ENCODE peak calls at places on chromosomes 7 and 10, in seven cellular contexts. M is HT-29; Y is GM04504; E is stimulated activated naive CD8-positive, alpha-beta T cell treated with anti-CD3 and anti-CD28 coated beads, Interleukin-15, amount 100 ng/mL, for 72 hours; S is stomach; K is CD8-positive, alpha-beta T cell; G is SJSA1. O is an unnamed sample.

GRCh38 chr10:33234779-33235178 is 99.7 kb downstream of the NRP1 start:
- DNase-seq in M (no peak), Y (no peak), E (no peak), S (no peak), K (no peak), G (no peak), O (no peak)

GRCh38 chr7:11155883-11156282 is 182.2 kb downstream of the PHF14 start:
- DNase-seq in M (no peak), Y (no peak), E (no peak), S (no peak), K (no peak), G (no peak), O (no peak)

GRCh38 chr7:134565643-134566136 is 16.8 kb downstream of the AKR1B15 start:
- DNase-seq in M (no peak), Y (no peak), E (no peak), S (no peak), K (no peak), G (no peak), O (no peak)

GRCh38 chr10:89138755-89139154 is 68.4 kb downstream of the CH25H start:
- DNase-seq in M (no peak), Y (no peak), E (no peak), S (no peak), K (no peak), G (no peak), O (no peak)

GRCh38 chr7:159109092-159110035 is 35.3 kb downstream of the VIPR2 start:
- DNase-seq in M (peak), Y (no peak), E (no peak), S (no peak), K (no peak), G (no peak), O (no peak)

GRCh38 chr10:108303149-108303548 is 1138.6 kb upstream of the SORCS1 start:
- DNase-seq in M (no peak), Y (no peak), E (no peak), S (no peak), K (no peak), G (no peak), O (no peak)

GRCh38 chr7:75798770-75799169 is 14.8 kb downstream of the CCL24 start:
- DNase-seq in M (no peak), Y (no peak), E (no peak), S (no peak), K (no peak), G (no peak), O (no peak)

GRCh38 chr10:47156873-47157272 is 143.1 kb upstream of the GDF10 start:
- DNase-seq in M (no peak), Y (no peak), E (no peak), S (no peak), K (no peak), G (peak), O (no peak)

GRCh38 chr7:100602889-100603696 is 930 bp downstream of the PCOLCE start:
- DNase-seq in M (no peak), Y (peak), E (no peak), S (no peak), K (no peak), G (peak), O (no peak)

GRCh38 chr10:79367421-79368189 is 20.3 kb downstream of the PPIF start:
- DNase-seq in M (no peak), Y (no peak), E (no peak), S (no peak), K (no peak), G (no peak), O (no peak)

GRCh38 chr7:47905071-47905920 is 43.0 kb downstream of the PKD1L1 start:
- DNase-seq in M (no peak), Y (no peak), E (no peak), S (no peak), K (no peak), G (no peak), O (no peak)

GRCh38 chr10:79178614-79179403 is 110.0 kb downstream of the ZMIZ1 start:
- DNase-seq in M (no peak), Y (peak), E (no peak), S (no peak), K (no peak), G (peak), O (no peak)

GRCh38 chr10:129971381-129972144 is 7.5 kb upstream of the EBF3 start:
- DNase-seq in M (no peak), Y (no peak), E (peak), S (peak), K (no peak), G (no peak), O (peak)

GRCh38 chr7:101099969-101100781 is 14.9 kb downstream of the TRIM56 start:
- DNase-seq in M (peak), Y (peak), E (peak), S (peak), K (no peak), G (peak), O (peak)

GRCh38 chr10:87594864-87595263 is 64.8 kb upstream of the PAPSS2 start:
- DNase-seq in M (no peak), Y (no peak), E (no peak), S (no peak), K (no peak), G (no peak), O (no peak)

GRCh38 chr7:33195264-33195663 is 65.9 kb downstream of the BBS9 start:
- DNase-seq in M (no peak), Y (peak), E (no peak), S (no peak), K (no peak), G (no peak), O (no peak)

GRCh38 chr7:38215115-38215514 is 37.1 kb downstream of the STARD3NL start:
- DNase-seq in M (peak), Y (no peak), E (no peak), S (no peak), K (no peak), G (no peak), O (no peak)

GRCh38 chr10:64173826-64174225 is 652.6 kb downstream of the REEP3 start:
- DNase-seq in M (no peak), Y (no peak), E (no peak), S (no peak), K (no peak), G (no peak), O (no peak)

GRCh38 chr10:118003146-118003545 is 43.6 kb downstream of the RAB11FIP2 start:
- DNase-seq in M (no peak), Y (peak), E (no peak), S (no peak), K (no peak), G (no peak), O (no peak)

GRCh38 chr10:124566981-124567835 is 105.6 kb downstream of the LHPP start:
- DNase-seq in M (no peak), Y (no peak), E (no peak), S (no peak), K (no peak), G (no peak), O (no peak)

GRCh38 chr10:114173680-114174461 is at the start of gene CCDC186:
- DNase-seq in M (peak), Y (peak), E (peak), S (peak), K (peak), G (peak), O (peak)

GRCh38 chr10:120077707-120078492 is 185.4 kb downstream of the SEC23IP start:
- DNase-seq in M (no peak), Y (no peak), E (no peak), S (no peak), K (no peak), G (no peak), O (no peak)

GRCh38 chr7:78334027-78334825 is 535.7 kb downstream of the PHTF2 start:
- DNase-seq in M (no peak), Y (no peak), E (no peak), S (no peak), K (no peak), G (no peak), O (no peak)

GRCh38 chr10:109961181-109962001 is 38.1 kb upstream of the XPNPEP1 start:
- DNase-seq in M (peak), Y (no peak), E (no peak), S (no peak), K (no peak), G (no peak), O (no peak)

GRCh38 chr10:113479346-113480080 is 73.3 kb upstream of the HABP2 start:
- DNase-seq in M (no peak), Y (no peak), E (no peak), S (no peak), K (no peak), G (no peak), O (peak)

GRCh38 chr10:118045842-118046490 is 775 bp downstream of the RAB11FIP2 start:
- DNase-seq in M (peak), Y (peak), E (peak), S (peak), K (no peak), G (peak), O (peak)

GRCh38 chr7:149884016-149884415 is 10.2 kb downstream of the ATP6V0E2 start:
- DNase-seq in M (no peak), Y (no peak), E (no peak), S (peak), K (no peak), G (no peak), O (peak)

GRCh38 chr10:99533496-99534455 is 1.0 kb downstream of the NKX2-3 start:
- DNase-seq in M (no peak), Y (no peak), E (no peak), S (no peak), K (no peak), G (no peak), O (no peak)

GRCh38 chr10:124173298-124173900 is 80.0 kb upstream of the CHST15 start:
- DNase-seq in M (no peak), Y (no peak), E (no peak), S (no peak), K (no peak), G (peak), O (no peak)

GRCh38 chr7:144134116-144134515 is 11.1 kb downstream of the OR2A14 start:
- DNase-seq in M (no peak), Y (no peak), E (no peak), S (no peak), K (no peak), G (no peak), O (no peak)

GRCh38 chr10:17113889-17114288 is 15.7 kb downstream of the CUBN start:
- DNase-seq in M (no peak), Y (peak), E (no peak), S (no peak), K (no peak), G (no peak), O (no peak)

GRCh38 chr10:93541402-93542357 is 24.8 kb upstream of the FFAR4 start:
- DNase-seq in M (peak), Y (no peak), E (peak), S (peak), K (no peak), G (no peak), O (no peak)

GRCh38 chr10:69721690-69722310 is 79.9 kb upstream of the COL13A1 start:
- DNase-seq in M (no peak), Y (no peak), E (no peak), S (no peak), K (no peak), G (no peak), O (no peak)

GRCh38 chr7:70189261-70189660 is 591.0 kb downstream of the AUTS2 start:
- DNase-seq in M (no peak), Y (no peak), E (no peak), S (no peak), K (no peak), G (no peak), O (no peak)

GRCh38 chr7:139763330-139763729 is 14.5 kb downstream of the HIPK2 start:
- DNase-seq in M (no peak), Y (no peak), E (no peak), S (no peak), K (no peak), G (no peak), O (no peak)

GRCh38 chr7:68243128-68243527 is 1246.5 kb downstream of the TYW1 start:
- DNase-seq in M (no peak), Y (no peak), E (no peak), S (no peak), K (no peak), G (no peak), O (no peak)